ENCODE peak calls at places on chromosome 1, in six cellular contexts. One of them, this sample, is unnamed.

GRCh38 chr1:52403566-52404115 is 582 bp downstream of the ORC1 start:
- DNase-seq in right cardiac atrium: no peak
- DNase-seq in KBM-7: peak; percentile 79
- DNase-seq in mucosa of gallbladder: peak; percentile 10
- DNase-seq in amniotic stem cell: peak; percentile 48
- DNase-seq in left ventricle myocardium inferior: no peak
- DNase-seq in this sample: peak; percentile 37

GRCh38 chr1:36400825-36401601 is 3.3 kb upstream of the LSM10 start:
- DNase-seq in mucosa of gallbladder: peak; percentile 67
- DNase-seq in left ventricle myocardium inferior: peak; percentile 73
- DNase-seq in KBM-7: peak; percentile 53
- DNase-seq in amniotic stem cell: no peak
- DNase-seq in right cardiac atrium: peak; percentile 91
- DNase-seq in this sample: no peak

GRCh38 chr1:245599413-245600174 is 444.8 kb downstream of the KIF26B start:
- DNase-seq in amniotic stem cell: peak; percentile 86
- DNase-seq in left ventricle myocardium inferior: no peak
- DNase-seq in mucosa of gallbladder: peak; percentile 24
- DNase-seq in right cardiac atrium: peak; percentile 56
- DNase-seq in KBM-7: peak; percentile 5
- DNase-seq in this sample: no peak

GRCh38 chr1:224114787-224115175 is 870 bp downstream of the FBXO28 start:
- DNase-seq in amniotic stem cell: no peak
- DNase-seq in left ventricle myocardium inferior: no peak
- DNase-seq in right cardiac atrium: no peak
- DNase-seq in mucosa of gallbladder: peak; percentile 11
- DNase-seq in KBM-7: no peak
- DNase-seq in this sample: no peak

GRCh38 chr1:12348113-12348512 is 118.3 kb downstream of the VPS13D start:
- DNase-seq in mucosa of gallbladder: no peak
- DNase-seq in amniotic stem cell: no peak
- DNase-seq in right cardiac atrium: no peak
- DNase-seq in KBM-7: no peak
- DNase-seq in left ventricle myocardium inferior: no peak
- DNase-seq in this sample: no peak

GRCh38 chr1:1171551-1172340 is 1.9 kb upstream of the TTLL10 start:
- DNase-seq in right cardiac atrium: peak; percentile 50
- DNase-seq in mucosa of gallbladder: no peak
- DNase-seq in left ventricle myocardium inferior: no peak
- DNase-seq in KBM-7: no peak
- DNase-seq in amniotic stem cell: no peak
- DNase-seq in this sample: no peak

GRCh38 chr1:109849670-109850069 is 61.0 kb upstream of the CSF1 start:
- DNase-seq in right cardiac atrium: no peak
- DNase-seq in left ventricle myocardium inferior: no peak
- DNase-seq in amniotic stem cell: no peak
- DNase-seq in KBM-7: no peak
- DNase-seq in mucosa of gallbladder: no peak
- DNase-seq in this sample: no peak

GRCh38 chr1:234862944-234863515 is 253.1 kb upstream of the IRF2BP2 start:
- DNase-seq in left ventricle myocardium inferior: peak; percentile 80
- DNase-seq in mucosa of gallbladder: peak; percentile 71
- DNase-seq in right cardiac atrium: peak; percentile 94
- DNase-seq in amniotic stem cell: no peak
- DNase-seq in KBM-7: peak; percentile 49
- DNase-seq in this sample: no peak

GRCh38 chr1:216144661-216145450 is 278.4 kb downstream of the USH2A start:
- DNase-seq in amniotic stem cell: no peak
- DNase-seq in left ventricle myocardium inferior: no peak
- DNase-seq in mucosa of gallbladder: no peak
- DNase-seq in KBM-7: no peak
- DNase-seq in right cardiac atrium: no peak
- DNase-seq in this sample: no peak

GRCh38 chr1:222310830-222311229 is 237.1 kb downstream of the HHIPL2 start:
- DNase-seq in right cardiac atrium: peak; percentile 58
- DNase-seq in KBM-7: no peak
- DNase-seq in mucosa of gallbladder: no peak
- DNase-seq in left ventricle myocardium inferior: peak; percentile 34
- DNase-seq in amniotic stem cell: no peak
- DNase-seq in this sample: no peak

GRCh38 chr1:46558141-46558963 is 6.9 kb upstream of the KNCN start:
- DNase-seq in left ventricle myocardium inferior: no peak
- DNase-seq in KBM-7: no peak
- DNase-seq in amniotic stem cell: no peak
- DNase-seq in right cardiac atrium: peak; percentile 70
- DNase-seq in mucosa of gallbladder: no peak
- DNase-seq in this sample: peak; percentile 57

GRCh38 chr1:90711696-90712095 is 5.4 kb downstream of the BARHL2 start:
- DNase-seq in amniotic stem cell: no peak
- DNase-seq in mucosa of gallbladder: no peak
- DNase-seq in right cardiac atrium: no peak
- DNase-seq in left ventricle myocardium inferior: no peak
- DNase-seq in KBM-7: no peak
- DNase-seq in this sample: no peak

GRCh38 chr1:241555526-241555925 is 23.3 kb downstream of the KMO start:
- DNase-seq in KBM-7: no peak
- DNase-seq in amniotic stem cell: no peak
- DNase-seq in left ventricle myocardium inferior: no peak
- DNase-seq in mucosa of gallbladder: no peak
- DNase-seq in right cardiac atrium: no peak
- DNase-seq in this sample: no peak

GRCh38 chr1:202221911-202222909 is 28.6 kb downstream of the LGR6 start:
- DNase-seq in mucosa of gallbladder: no peak
- DNase-seq in amniotic stem cell: no peak
- DNase-seq in right cardiac atrium: no peak
- DNase-seq in left ventricle myocardium inferior: no peak
- DNase-seq in KBM-7: no peak
- DNase-seq in this sample: no peak

GRCh38 chr1:12001249-12001917 is 17.9 kb upstream of the MIIP start:
- DNase-seq in amniotic stem cell: peak; percentile 30
- DNase-seq in right cardiac atrium: peak; percentile 66
- DNase-seq in mucosa of gallbladder: no peak
- DNase-seq in left ventricle myocardium inferior: no peak
- DNase-seq in KBM-7: peak; percentile 68
- DNase-seq in this sample: peak; percentile 11

GRCh38 chr1:145995964-145996432 is 381 bp downstream of the TXNIP start:
- DNase-seq in amniotic stem cell: no peak
- DNase-seq in left ventricle myocardium inferior: no peak
- DNase-seq in KBM-7: no peak
- DNase-seq in mucosa of gallbladder: no peak
- DNase-seq in right cardiac atrium: no peak
- DNase-seq in this sample: no peak

GRCh38 chr1:164660415-164661174 is 101.6 kb downstream of the PBX1 start:
- DNase-seq in right cardiac atrium: no peak
- DNase-seq in amniotic stem cell: no peak
- DNase-seq in left ventricle myocardium inferior: no peak
- DNase-seq in KBM-7: peak; percentile 35
- DNase-seq in mucosa of gallbladder: no peak
- DNase-seq in this sample: no peak

This sample was measured in NCI-H2227 treated with DMSO at 0.1 percent for 48 hours.